ENCODE peak calls at places on chromosomes 5 and 9, in ten cellular contexts. H is NB4; N is heart left ventricle; T is fibroblast of lung; P is CD8-positive, alpha-beta T cell; L is MM.1S; S is breast epithelium; B is IMR-90; W is Caco-2; F is GM12864. E is an unnamed sample.

GRCh38 chr9:21443849-21444625 is 3.8 kb downstream of the IFNA1 start:
- DNase-seq in T (no peak), P (no peak), N (no peak), L (peak; percentile 83), B (no peak), H (peak; percentile 72), F (peak; percentile 51), W (no peak), S (no peak), E (peak; percentile 74)

GRCh38 chr9:129495422-129496186 is 125.3 kb downstream of the C9orf50 start:
- DNase-seq in S (peak; percentile 96), F (no peak), H (peak; percentile 72), W (peak; percentile 96), P (peak; percentile 85), B (peak; percentile 84), T (peak; percentile 88), L (peak; percentile 78), N (peak; percentile 96), E (peak; percentile 36)

GRCh38 chr5:38719916-38720315 is 125.9 kb upstream of the OSMR start:
- DNase-seq in L (no peak), H (no peak), F (no peak), N (no peak), T (peak; percentile 78), S (no peak), W (no peak), B (peak; percentile 89), P (no peak), E (no peak)

GRCh38 chr9:93951655-93952118 is 3.5 kb downstream of the BARX1 start:
- DNase-seq in S (no peak), B (no peak), L (no peak), P (no peak), N (no peak), W (no peak), H (no peak), T (no peak), F (no peak), E (no peak)

GRCh38 chr5:84764227-84764626 is 379.5 kb upstream of the EDIL3 start:
- DNase-seq in W (no peak), T (no peak), B (no peak), L (no peak), S (no peak), N (no peak), H (no peak), P (no peak), F (no peak), E (no peak)

GRCh38 chr9:38066907-38067610 is 2.0 kb downstream of the SHB start:
- DNase-seq in H (no peak), S (peak; percentile 76), L (no peak), N (peak; percentile 69), B (no peak), F (no peak), W (no peak), T (peak; percentile 46), P (peak; percentile 22), E (peak; percentile 54)

GRCh38 chr9:112868461-112868860 is 22.2 kb downstream of the SLC46A2 start:
- DNase-seq in P (no peak), L (no peak), B (no peak), F (no peak), N (no peak), W (no peak), T (no peak), H (no peak), S (no peak), E (no peak)

GRCh38 chr5:150000990-150001659 is 586 bp downstream of the HMGXB3 start:
- DNase-seq in H (peak; percentile 62), T (peak; percentile 35), F (no peak), W (peak; percentile 42), L (peak; percentile 39), S (no peak), N (no peak), P (peak; percentile 28), B (peak; percentile 50), E (peak; percentile 52)

GRCh38 chr5:169545762-169546161 is 37.8 kb upstream of the SPDL1 start:
- DNase-seq in H (no peak), L (no peak), S (no peak), T (no peak), N (no peak), B (peak; percentile 4), P (no peak), F (no peak), W (no peak), E (peak; percentile 33)

GRCh38 chr5:60007724-60008123 is 114.2 kb upstream of the PDE4D start:
- DNase-seq in T (no peak), F (no peak), B (no peak), W (no peak), P (no peak), H (no peak), N (no peak), L (no peak), S (no peak), E (no peak)

GRCh38 chr5:39195198-39195826 is 24.1 kb downstream of the FYB1 start:
- DNase-seq in N (no peak), P (no peak), L (no peak), F (no peak), S (no peak), T (no peak), W (no peak), B (no peak), H (no peak), E (no peak)

GRCh38 chr5:14400085-14400484 is 181.5 kb upstream of the OTULINL start:
- DNase-seq in P (no peak), F (no peak), H (peak; percentile 10), T (no peak), L (no peak), N (no peak), B (peak; percentile 76), S (no peak), W (no peak), E (no peak)

GRCh38 chr5:14397717-14398116 is 183.9 kb upstream of the OTULINL start:
- DNase-seq in L (no peak), S (no peak), P (no peak), F (no peak), H (no peak), W (no peak), T (peak; percentile 76), N (no peak), B (peak; percentile 82), E (no peak)

GRCh38 chr5:14400611-14401010 is 181.0 kb upstream of the OTULINL start:
- DNase-seq in N (no peak), T (no peak), H (no peak), W (no peak), F (no peak), S (no peak), B (no peak), L (no peak), P (no peak), E (no peak)

GRCh38 chr5:14401639-14402038 is 180.0 kb upstream of the OTULINL start:
- DNase-seq in H (no peak), W (no peak), F (no peak), B (no peak), T (no peak), P (no peak), N (no peak), L (no peak), S (no peak), E (no peak)

GRCh38 chr5:14399054-14399657 is 182.4 kb upstream of the OTULINL start:
- DNase-seq in P (peak; percentile 37), L (peak; percentile 46), F (no peak), T (peak; percentile 81), B (peak; percentile 74), N (no peak), W (no peak), S (no peak), H (peak; percentile 62), E (peak; percentile 51)
- TF ChIP-seq CTCF in P (peak; percentile 71), L (peak; percentile 64), F (peak; percentile 48), T (peak; percentile 50), B (peak; percentile 69), N (peak; percentile 85), W (peak; percentile 44), S (peak; percentile 47), H (peak; percentile 68), E (peak; percentile 50)

GRCh38 chr5:124740055-124740454 is 6.4 kb downstream of the ZNF608 start:
- DNase-seq in S (no peak), H (no peak), T (no peak), N (no peak), W (no peak), L (no peak), B (no peak), P (no peak), F (no peak), E (no peak)

GRCh38 chr5:124737651-124738050 is 8.8 kb downstream of the ZNF608 start:
- DNase-seq in P (no peak), L (no peak), T (no peak), F (no peak), B (no peak), W (no peak), N (no peak), S (no peak), H (no peak), E (no peak)

GRCh38 chr5:124740991-124741583 is 5.4 kb downstream of the ZNF608 start:
- DNase-seq in P (no peak), N (no peak), F (no peak), H (no peak), B (no peak), W (no peak), S (no peak), L (no peak), T (peak; percentile 82), E (peak; percentile 68)

GRCh38 chr5:124736814-124737186 is 9.6 kb downstream of the ZNF608 start:
- DNase-seq in L (no peak), H (no peak), P (no peak), N (no peak), F (no peak), T (peak; percentile 23), B (no peak), S (no peak), W (no peak), E (no peak)

GRCh38 chr5:124738751-124739559 is 7.5 kb downstream of the ZNF608 start:
- DNase-seq in W (peak; percentile 69), P (no peak), F (no peak), T (no peak), B (no peak), H (no peak), N (no peak), S (no peak), L (no peak), E (peak; percentile 53)
- H3K4me3 ChIP-seq in W (no peak overlapping the region), P (no peak overlapping the region), F (peak overlapping the region; percentile 51), T (no peak overlapping the region), B (no peak overlapping the region), H (no peak overlapping the region), N (no peak overlapping the region), S (no peak overlapping the region), L (no peak overlapping the region), E (peak overlapping the region; percentile 31)

GRCh38 chr5:131228646-131229045 is 35.2 kb upstream of the CDC42SE2 start:
- DNase-seq in F (no peak), P (no peak), B (no peak), W (no peak), N (no peak), S (no peak), L (no peak), H (peak; percentile 64), T (peak; percentile 41), E (no peak)
- TF ChIP-seq CTCF in F (no peak), P (no peak), B (no peak), W (no peak), N (no peak), S (no peak), L (no peak), H (no peak), T (no peak), E (no peak)

GRCh38 chr9:72623156-72623555 is 101.7 kb downstream of the TMC1 start:
- DNase-seq in L (no peak), B (no peak), H (no peak), T (no peak), W (no peak), S (no peak), P (no peak), F (no peak), N (no peak), E (no peak)

GRCh38 chr9:72627147-72627546 is 105.7 kb downstream of the TMC1 start:
- DNase-seq in T (no peak), W (no peak), N (no peak), S (no peak), L (no peak), H (no peak), B (no peak), F (no peak), P (no peak), E (no peak)

GRCh38 chr9:72622186-72622585 is 100.8 kb downstream of the TMC1 start:
- DNase-seq in P (no peak), B (no peak), N (no peak), F (no peak), L (no peak), T (no peak), W (no peak), S (no peak), H (no peak), E (no peak)
- H3K4me3 ChIP-seq in P (no peak overlapping the region), B (no peak overlapping the region), N (no peak overlapping the region), F (no peak overlapping the region), L (no peak overlapping the region), T (no peak overlapping the region), W (no peak overlapping the region), S (no peak overlapping the region), H (no peak overlapping the region), E (no peak overlapping the region)

E was measured in GM12865.